ENCODE peak calls at places on chromosomes 4 and X, in seven cellular contexts. One of them, this sample, is unnamed.

GRCh38 chr4:11404431-11404830 is 24.3 kb downstream of the HS3ST1 start:
- DNase-seq in IMR-90: no peak
- DNase-seq in A549: no peak
- DNase-seq in thoracic aorta: no peak
- DNase-seq in OCI-LY7: no peak
- DNase-seq in lung: no peak
- DNase-seq in tibial artery: no peak
- DNase-seq in this sample: no peak

GRCh38 chr4:74663631-74664030 is 130.7 kb downstream of the BTC start:
- DNase-seq in IMR-90: no peak
- DNase-seq in A549: no peak
- DNase-seq in thoracic aorta: no peak
- DNase-seq in OCI-LY7: no peak
- DNase-seq in lung: no peak
- DNase-seq in tibial artery: no peak
- DNase-seq in this sample: no peak

GRCh38 chr4:90002406-90003040 is 107.9 kb downstream of the MMRN1 start:
- DNase-seq in IMR-90: no peak
- DNase-seq in A549: no peak
- DNase-seq in thoracic aorta: no peak
- DNase-seq in OCI-LY7: no peak
- DNase-seq in lung: no peak
- DNase-seq in tibial artery: no peak
- DNase-seq in this sample: no peak

GRCh38 chr4:182325397-182325796 is 82.2 kb downstream of the TENM3 start:
- DNase-seq in IMR-90: no peak
- DNase-seq in A549: no peak
- DNase-seq in thoracic aorta: no peak
- DNase-seq in OCI-LY7: no peak
- DNase-seq in lung: no peak
- DNase-seq in tibial artery: no peak
- DNase-seq in this sample: no peak

GRCh38 chr4:83022724-83023427 is 12.1 kb upstream of the COPS4 start:
- DNase-seq in IMR-90: peak
- DNase-seq in A549: no peak
- DNase-seq in thoracic aorta: no peak
- DNase-seq in OCI-LY7: no peak
- DNase-seq in lung: no peak
- DNase-seq in tibial artery: no peak
- DNase-seq in this sample: no peak

GRCh38 chrX:76919761-76920160 is 492.3 kb downstream of the MAGEE1 start:
- DNase-seq in IMR-90: no peak
- DNase-seq in A549: no peak
- DNase-seq in thoracic aorta: no peak
- DNase-seq in OCI-LY7: no peak
- DNase-seq in lung: no peak
- DNase-seq in tibial artery: no peak
- DNase-seq in this sample: no peak

GRCh38 chr4:139144161-139144859 is 32.7 kb downstream of the ELF2 start:
- DNase-seq in IMR-90: peak
- DNase-seq in A549: no peak
- DNase-seq in thoracic aorta: no peak
- DNase-seq in OCI-LY7: no peak
- DNase-seq in lung: peak
- DNase-seq in tibial artery: peak
- DNase-seq in this sample: no peak

GRCh38 chr4:170214731-170215130 is 125.0 kb upstream of the AADAT start:
- DNase-seq in IMR-90: no peak
- DNase-seq in A549: no peak
- DNase-seq in thoracic aorta: no peak
- DNase-seq in OCI-LY7: no peak
- DNase-seq in lung: no peak
- DNase-seq in tibial artery: no peak
- DNase-seq in this sample: no peak

GRCh38 chr4:47465008-47465407 is 1.5 kb upstream of the COMMD8 start:
- DNase-seq in IMR-90: no peak
- DNase-seq in A549: no peak
- DNase-seq in thoracic aorta: no peak
- DNase-seq in OCI-LY7: peak
- DNase-seq in lung: no peak
- DNase-seq in tibial artery: no peak
- DNase-seq in this sample: no peak

GRCh38 chr4:40307627-40308497 is 27.3 kb upstream of the CHRNA9 start:
- DNase-seq in IMR-90: no peak
- DNase-seq in A549: no peak
- DNase-seq in thoracic aorta: no peak
- DNase-seq in OCI-LY7: peak
- DNase-seq in lung: no peak
- DNase-seq in tibial artery: no peak
- DNase-seq in this sample: no peak

GRCh38 chr4:108193891-108194672 is 25.4 kb upstream of the LEF1 start:
- DNase-seq in IMR-90: no peak
- DNase-seq in A549: no peak
- DNase-seq in thoracic aorta: no peak
- DNase-seq in OCI-LY7: no peak
- DNase-seq in lung: no peak
- DNase-seq in tibial artery: no peak
- DNase-seq in this sample: no peak

GRCh38 chr4:186688150-186688943 is 35.3 kb downstream of the FAT1 start:
- DNase-seq in IMR-90: no peak
- DNase-seq in A549: no peak
- DNase-seq in thoracic aorta: no peak
- DNase-seq in OCI-LY7: no peak
- DNase-seq in lung: no peak
- DNase-seq in tibial artery: no peak
- DNase-seq in this sample: no peak
- H3K4me3 ChIP-seq in IMR-90: no peak
- H3K4me3 ChIP-seq in A549: no peak
- H3K4me3 ChIP-seq in thoracic aorta: no peak
- H3K4me3 ChIP-seq in OCI-LY7: no peak
- H3K4me3 ChIP-seq in lung: no peak
- H3K4me3 ChIP-seq in tibial artery: no peak
- H3K4me3 ChIP-seq in this sample: no peak

GRCh38 chrX:115491766-115492165 is 69.2 kb upstream of the PLS3 start:
- DNase-seq in IMR-90: peak
- DNase-seq in A549: no peak
- DNase-seq in thoracic aorta: no peak
- DNase-seq in OCI-LY7: no peak
- DNase-seq in lung: no peak
- DNase-seq in tibial artery: no peak
- DNase-seq in this sample: no peak
- H3K27ac ChIP-seq in IMR-90: no peak
- H3K27ac ChIP-seq in A549: no peak
- H3K27ac ChIP-seq in thoracic aorta: peak
- H3K27ac ChIP-seq in OCI-LY7: no peak
- H3K27ac ChIP-seq in lung: no peak
- H3K27ac ChIP-seq in tibial artery: peak
- H3K27ac ChIP-seq in this sample: no peak

GRCh38 chr4:94214703-94215360 is 7.2 kb downstream of the SMARCAD1 start:
- DNase-seq in IMR-90: no peak
- DNase-seq in A549: no peak
- DNase-seq in thoracic aorta: no peak
- DNase-seq in OCI-LY7: no peak
- DNase-seq in lung: no peak
- DNase-seq in tibial artery: no peak
- DNase-seq in this sample: no peak

GRCh38 chr4:94207469-94208224 is at the start of gene SMARCAD1:
- DNase-seq in IMR-90: peak
- DNase-seq in A549: peak
- DNase-seq in thoracic aorta: peak
- DNase-seq in OCI-LY7: peak
- DNase-seq in lung: peak
- DNase-seq in tibial artery: peak
- DNase-seq in this sample: peak

GRCh38 chr4:94208268-94208667 is 603 bp downstream of the SMARCAD1 start:
- DNase-seq in IMR-90: no peak
- DNase-seq in A549: no peak
- DNase-seq in thoracic aorta: no peak
- DNase-seq in OCI-LY7: peak
- DNase-seq in lung: no peak
- DNase-seq in tibial artery: no peak
- DNase-seq in this sample: no peak

GRCh38 chr4:94208918-94209317 is 1.3 kb downstream of the SMARCAD1 start:
- DNase-seq in IMR-90: no peak
- DNase-seq in A549: no peak
- DNase-seq in thoracic aorta: no peak
- DNase-seq in OCI-LY7: peak
- DNase-seq in lung: no peak
- DNase-seq in tibial artery: no peak
- DNase-seq in this sample: no peak
- TF ChIP-seq CTCF in IMR-90: no peak
- TF ChIP-seq CTCF in A549: no peak
- TF ChIP-seq CTCF in thoracic aorta: no peak
- TF ChIP-seq CTCF in OCI-LY7: no peak
- TF ChIP-seq CTCF in lung: no peak
- TF ChIP-seq CTCF in tibial artery: no peak
- TF ChIP-seq CTCF in this sample: no peak

GRCh38 chrX:16578218-16578617 is 71.7 kb upstream of the S100G start:
- DNase-seq in IMR-90: peak
- DNase-seq in A549: no peak
- DNase-seq in thoracic aorta: no peak
- DNase-seq in OCI-LY7: no peak
- DNase-seq in lung: no peak
- DNase-seq in tibial artery: no peak
- DNase-seq in this sample: no peak
- H3K4me3 ChIP-seq in IMR-90: no peak
- H3K4me3 ChIP-seq in A549: no peak
- H3K4me3 ChIP-seq in thoracic aorta: no peak
- H3K4me3 ChIP-seq in OCI-LY7: no peak
- H3K4me3 ChIP-seq in lung: no peak
- H3K4me3 ChIP-seq in tibial artery: no peak
- H3K4me3 ChIP-seq in this sample: no peak

GRCh38 chrX:24380273-24381036 is 20.0 kb downstream of the SUPT20HL1 start:
- DNase-seq in IMR-90: no peak
- DNase-seq in A549: no peak
- DNase-seq in thoracic aorta: no peak
- DNase-seq in OCI-LY7: no peak
- DNase-seq in lung: no peak
- DNase-seq in tibial artery: no peak
- DNase-seq in this sample: no peak
- H3K27ac ChIP-seq in IMR-90: no peak
- H3K27ac ChIP-seq in A549: no peak
- H3K27ac ChIP-seq in thoracic aorta: no peak
- H3K27ac ChIP-seq in OCI-LY7: no peak
- H3K27ac ChIP-seq in lung: no peak
- H3K27ac ChIP-seq in tibial artery: no peak
- H3K27ac ChIP-seq in this sample: no peak

GRCh38 chr4:71269241-71269640 is 69.6 kb upstream of the SLC4A4 start:
- DNase-seq in IMR-90: no peak
- DNase-seq in A549: no peak
- DNase-seq in thoracic aorta: no peak
- DNase-seq in OCI-LY7: no peak
- DNase-seq in lung: no peak
- DNase-seq in tibial artery: no peak
- DNase-seq in this sample: no peak

GRCh38 chr4:71268156-71268555 is 70.7 kb upstream of the SLC4A4 start:
- DNase-seq in IMR-90: peak
- DNase-seq in A549: no peak
- DNase-seq in thoracic aorta: no peak
- DNase-seq in OCI-LY7: no peak
- DNase-seq in lung: no peak
- DNase-seq in tibial artery: no peak
- DNase-seq in this sample: no peak

GRCh38 chr4:71272976-71273375 is 65.8 kb upstream of the SLC4A4 start:
- DNase-seq in IMR-90: no peak
- DNase-seq in A549: no peak
- DNase-seq in thoracic aorta: no peak
- DNase-seq in OCI-LY7: no peak
- DNase-seq in lung: no peak
- DNase-seq in tibial artery: no peak
- DNase-seq in this sample: no peak

GRCh38 chr4:71267244-71267643 is 71.6 kb upstream of the SLC4A4 start:
- DNase-seq in IMR-90: peak
- DNase-seq in A549: no peak
- DNase-seq in thoracic aorta: no peak
- DNase-seq in OCI-LY7: no peak
- DNase-seq in lung: no peak
- DNase-seq in tibial artery: no peak
- DNase-seq in this sample: no peak

DNA sequence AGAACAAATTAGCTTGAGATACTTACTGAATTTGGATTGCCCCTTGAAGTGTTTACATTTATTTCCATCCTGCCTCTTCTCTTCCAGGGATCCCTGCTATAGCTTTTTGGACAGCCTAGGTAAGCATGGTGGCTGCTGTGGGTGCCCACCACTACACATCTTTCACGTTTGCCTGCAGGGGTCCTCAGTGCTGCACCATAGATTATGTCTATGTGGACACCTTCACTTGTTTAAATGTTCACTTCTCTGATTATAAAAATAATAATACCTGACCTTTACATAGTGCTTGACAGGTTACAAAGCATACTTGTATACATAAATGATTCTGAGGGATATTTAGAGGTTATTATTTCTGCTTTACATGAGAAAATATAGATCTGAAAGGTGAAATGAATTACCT is 67.9 kb upstream of the SLC4A4 start:
- DNase-seq in IMR-90: peak
- DNase-seq in A549: peak
- DNase-seq in thoracic aorta: no peak
- DNase-seq in OCI-LY7: peak
- DNase-seq in lung: no peak
- DNase-seq in tibial artery: no peak
- DNase-seq in this sample: no peak
- TF ChIP-seq CTCF in IMR-90: peak
- TF ChIP-seq CTCF in A549: peak
- TF ChIP-seq CTCF in thoracic aorta: no peak
- TF ChIP-seq CTCF in OCI-LY7: peak
- TF ChIP-seq CTCF in lung: no peak
- TF ChIP-seq CTCF in tibial artery: no peak
- TF ChIP-seq CTCF in this sample: no peak

GRCh38 chr4:113845138-113845537 is 83.6 kb upstream of the CAMK2D start:
- DNase-seq in IMR-90: no peak
- DNase-seq in A549: no peak
- DNase-seq in thoracic aorta: no peak
- DNase-seq in OCI-LY7: no peak
- DNase-seq in lung: no peak
- DNase-seq in tibial artery: no peak
- DNase-seq in this sample: no peak
- H3K4me3 ChIP-seq in IMR-90: no peak
- H3K4me3 ChIP-seq in A549: no peak
- H3K4me3 ChIP-seq in thoracic aorta: no peak
- H3K4me3 ChIP-seq in OCI-LY7: no peak
- H3K4me3 ChIP-seq in lung: no peak
- H3K4me3 ChIP-seq in tibial artery: no peak
- H3K4me3 ChIP-seq in this sample: no peak

DNA sequence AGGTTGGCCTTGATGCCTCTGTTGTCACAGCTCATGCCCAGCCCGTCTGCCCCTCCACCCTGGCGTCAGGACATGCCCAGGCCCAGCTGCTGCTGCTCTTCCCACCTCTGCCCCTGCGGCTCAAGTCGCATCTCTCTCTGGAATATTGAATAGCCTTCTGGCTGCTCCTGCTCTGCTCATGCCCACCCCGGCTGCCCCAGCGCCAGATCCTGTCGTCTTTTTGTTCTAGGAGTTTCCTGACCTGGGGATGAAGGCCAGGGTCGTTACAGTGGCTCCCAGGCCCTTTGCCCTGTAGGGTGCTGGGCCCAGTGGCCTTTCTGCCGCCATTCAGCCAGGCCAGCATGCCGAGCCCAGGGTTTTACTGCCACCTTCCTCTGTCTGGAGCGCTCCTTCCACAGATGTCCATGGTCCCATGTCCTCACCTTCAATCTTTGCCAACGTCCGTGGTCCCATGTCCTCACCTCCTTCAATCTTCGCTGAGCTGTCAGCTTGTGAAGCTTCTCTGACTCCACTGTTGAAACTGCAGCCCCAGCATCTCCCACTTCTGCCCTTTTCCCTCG is 9.7 kb downstream of the MAEA start:
- DNase-seq in IMR-90: no peak
- DNase-seq in A549: no peak
- DNase-seq in thoracic aorta: no peak
- DNase-seq in OCI-LY7: no peak
- DNase-seq in lung: no peak
- DNase-seq in tibial artery: no peak
- DNase-seq in this sample: no peak
- H3K27ac ChIP-seq in IMR-90: no peak
- H3K27ac ChIP-seq in A549: no peak
- H3K27ac ChIP-seq in thoracic aorta: no peak
- H3K27ac ChIP-seq in OCI-LY7: no peak
- H3K27ac ChIP-seq in lung: no peak
- H3K27ac ChIP-seq in tibial artery: no peak
- H3K27ac ChIP-seq in this sample: no peak